ENCODE peak calls at places on chromosomes 12 and 14, in six cellular contexts. V is GM12878, G is HepG2, R is K562, Y is A549, Z is upper lobe of left lung. W is an unnamed sample.

GRCh38 chr14:96100171-96101064 is 61.3 kb downstream of the C14orf132 start:
- ATAC-seq in V (peak; percentile 73), G (peak; percentile 57), R (peak; percentile 93), Y (peak; percentile 17), Z (peak; percentile 55), W (peak; percentile 13)

GRCh38 chr14:89912667-89913211 is 41.8 kb downstream of the EFCAB11 start:
- ATAC-seq in V (no peak), G (no peak), R (no peak), Y (peak; percentile 91), Z (peak; percentile 94), W (peak; percentile 85)

GRCh38 chr12:132259872-132260695 is 69.3 kb downstream of the GALNT9 start:
- ATAC-seq in V (no peak), G (no peak), R (no peak), Y (no peak), Z (no peak), W (no peak)

GRCh38 chr12:113298861-113299545 is 35.9 kb downstream of the SLC8B1 start:
- ATAC-seq in V (no peak), G (peak; percentile 12), R (no peak), Y (no peak), Z (peak; percentile 11), W (peak; percentile 1)

GRCh38 chr12:38930994-38931393 is 25.6 kb upstream of the CPNE8 start:
- ATAC-seq in V (peak; percentile 72), G (peak; percentile 56), R (peak; percentile 43), Y (no peak), Z (no peak), W (no peak)

GRCh38 chr12:25269701-25270100 is 19.0 kb upstream of the KRAS start:
- ATAC-seq in V (peak; percentile 84), G (no peak), R (no peak), Y (no peak), Z (no peak), W (no peak)

GRCh38 chr14:19878029-19878642 is 3.2 kb downstream of the OR4K2 start:
- ATAC-seq in V (no peak), G (no peak), R (no peak), Y (no peak), Z (no peak), W (no peak)

GRCh38 chr12:101243616-101244015 is 33.6 kb upstream of the SLC5A8 start:
- ATAC-seq in V (no peak), G (no peak), R (no peak), Y (no peak), Z (no peak), W (no peak)

GRCh38 chr12:83018063-83018462 is 331.4 kb downstream of the TMTC2 start:
- ATAC-seq in V (no peak), G (no peak), R (no peak), Y (no peak), Z (no peak), W (no peak)

GRCh38 chr12:118377005-118377890 is 893 bp downstream of the SUDS3 start:
- ATAC-seq in V (no peak), G (no peak), R (no peak), Y (peak; percentile 8), Z (no peak), W (no peak)

GRCh38 chr12:62166525-62166924 is 93.7 kb upstream of the USP15 start:
- ATAC-seq in V (no peak), G (no peak), R (no peak), Y (no peak), Z (peak; percentile 66), W (peak; percentile 71)

GRCh38 chr12:130017571-130018449 is 114.0 kb upstream of the TMEM132D start:
- ATAC-seq in V (no peak), G (no peak), R (no peak), Y (no peak), Z (peak; percentile 54), W (no peak)

GRCh38 chr12:6753772-6754356 is 923 bp upstream of the MLF2 start:
- ATAC-seq in V (no peak), G (peak; percentile 5), R (no peak), Y (no peak), Z (no peak), W (no peak)

GRCh38 chr14:89586258-89587127 is 169.5 kb upstream of the FOXN3 start:
- ATAC-seq in V (no peak), G (no peak), R (no peak), Y (no peak), Z (peak; percentile 45), W (no peak)

GRCh38 chr12:120670667-120671066 is 16.3 kb upstream of the MLEC start:
- ATAC-seq in V (peak; percentile 15), G (no peak), R (no peak), Y (no peak), Z (no peak), W (no peak)

GRCh38 chr12:68792952-68793351 is 15.0 kb upstream of the MDM2 start:
- ATAC-seq in V (peak; percentile 100), G (peak; percentile 69), R (peak; percentile 99), Y (peak; percentile 93), Z (peak; percentile 69), W (no peak)

GRCh38 chr14:64806862-64807495 is 72.7 kb downstream of the SPTB start:
- ATAC-seq in V (no peak), G (no peak), R (no peak), Y (no peak), Z (no peak), W (no peak)

GRCh38 chr14:70651522-70651921 is 9.8 kb downstream of the TTC9 start:
- ATAC-seq in V (peak; percentile 6), G (no peak), R (no peak), Y (no peak), Z (no peak), W (no peak)

GRCh38 chr14:64704743-64705405 is 650 bp downstream of the PLEKHG3 start:
- ATAC-seq in V (no peak), G (peak; percentile 34), R (no peak), Y (peak; percentile 25), Z (peak; percentile 67), W (peak; percentile 23)

GRCh38 chr12:75489613-75490210 is 9.2 kb downstream of the GLIPR1 start:
- ATAC-seq in V (peak; percentile 76), G (no peak), R (no peak), Y (no peak), Z (no peak), W (no peak)

DNA sequence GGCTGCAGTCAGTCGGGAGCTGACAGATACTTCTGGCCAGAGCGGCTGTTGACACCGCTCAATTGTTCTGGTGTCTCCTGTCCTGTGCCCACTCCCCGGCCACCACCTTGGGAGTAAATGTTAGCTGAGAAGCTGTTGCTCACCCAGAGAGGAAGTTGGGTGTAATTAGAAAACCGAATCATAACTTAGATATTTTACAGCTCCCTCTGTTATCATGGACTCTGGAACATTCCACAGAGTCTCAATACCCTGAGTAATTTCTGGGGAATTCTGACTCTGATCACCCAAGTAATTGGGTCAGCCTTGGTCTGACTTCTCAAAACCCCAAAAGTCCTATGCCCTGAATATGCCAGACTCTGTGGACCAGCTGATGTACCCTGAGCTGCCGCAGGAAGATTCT is 58.2 kb upstream of the RFLNA start:
- ATAC-seq in V (no peak), G (no peak), R (no peak), Y (no peak), Z (no peak), W (no peak)
- TF ChIP-seq POLR2A in V (no peak), G (no peak), R (no peak), Y (no peak), Z (no peak), W (no peak)

DNA sequence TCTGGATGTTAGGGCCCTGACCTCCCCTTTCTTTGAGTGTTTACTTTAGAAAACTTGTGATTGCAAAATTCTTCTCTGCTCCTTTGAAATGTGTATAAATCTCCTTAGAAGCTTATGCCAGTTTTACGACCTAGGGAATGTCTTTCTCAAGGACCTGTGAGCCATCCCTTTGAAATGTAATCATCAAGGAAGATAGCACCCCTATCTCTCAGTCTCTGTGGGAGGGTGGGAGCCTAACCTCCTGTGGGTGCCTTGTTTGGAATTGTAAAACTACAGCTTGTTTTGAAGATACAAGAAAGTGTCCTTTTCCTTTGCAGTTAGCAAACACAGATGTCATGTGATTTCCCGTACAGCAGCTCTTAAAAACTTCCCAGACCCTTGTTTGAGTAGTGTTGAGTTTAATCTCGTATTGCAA is 3.3 kb downstream of the OR10AD1 start:
- ATAC-seq in V (no peak), G (no peak), R (no peak), Y (no peak), Z (no peak), W (no peak)
- H3K4me3 ChIP-seq in V (peak overlapping the region; percentile 86), G (no peak overlapping the region), R (peak overlapping the region; percentile 73), Y (no peak overlapping the region), Z (peak overlapping the region; percentile 75), W (no peak overlapping the region)

DNA sequence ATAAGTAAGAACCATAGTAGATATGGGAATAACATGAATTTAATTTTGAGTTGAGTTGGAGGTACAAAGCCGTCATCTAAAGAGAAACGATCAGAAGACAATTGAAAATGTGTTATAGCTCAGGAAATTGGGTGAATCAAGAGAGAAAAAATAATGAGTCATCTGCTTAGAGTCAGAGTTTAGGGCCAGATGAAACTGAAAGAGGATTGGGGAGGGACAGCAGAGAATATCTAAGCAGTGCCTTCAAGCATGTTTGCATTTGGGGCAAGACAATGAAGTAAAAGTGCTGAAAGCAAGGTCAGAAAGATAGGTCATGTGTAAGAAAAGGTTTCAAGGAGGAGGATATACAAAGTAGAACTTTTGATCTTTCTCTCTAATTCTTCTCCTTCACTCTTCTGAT is 49.4 kb downstream of the SLC15A5 start:
- ATAC-seq in V (peak; percentile 89), G (no peak), R (no peak), Y (no peak), Z (no peak), W (no peak)
- TF ChIP-seq EP300 in V (no peak), G (no peak), R (no peak), Y (no peak), Z (no peak), W (no peak)

GRCh38 chr14:104977008-104977680 is 1.0 kb downstream of the AHNAK2 start:
- ATAC-seq in V (no peak), G (peak; percentile 4), R (no peak), Y (no peak), Z (no peak), W (no peak)

GRCh38 chr14:104979758-104980591 is 1.8 kb upstream of the AHNAK2 start:
- ATAC-seq in V (no peak), G (peak; percentile 3), R (no peak), Y (peak; percentile 4), Z (no peak), W (peak; percentile 26)

GRCh38 chr14:104978774-104979691 is 859 bp upstream of the AHNAK2 start:
- ATAC-seq in V (no peak), G (peak; percentile 5), R (peak; percentile 8), Y (no peak), Z (no peak), W (no peak)

GRCh38 chr14:104976198-104977007 is 1.8 kb downstream of the AHNAK2 start:
- ATAC-seq in V (peak; percentile 95), G (peak; percentile 74), R (peak; percentile 87), Y (no peak), Z (peak; percentile 50), W (peak; percentile 23)

DNA sequence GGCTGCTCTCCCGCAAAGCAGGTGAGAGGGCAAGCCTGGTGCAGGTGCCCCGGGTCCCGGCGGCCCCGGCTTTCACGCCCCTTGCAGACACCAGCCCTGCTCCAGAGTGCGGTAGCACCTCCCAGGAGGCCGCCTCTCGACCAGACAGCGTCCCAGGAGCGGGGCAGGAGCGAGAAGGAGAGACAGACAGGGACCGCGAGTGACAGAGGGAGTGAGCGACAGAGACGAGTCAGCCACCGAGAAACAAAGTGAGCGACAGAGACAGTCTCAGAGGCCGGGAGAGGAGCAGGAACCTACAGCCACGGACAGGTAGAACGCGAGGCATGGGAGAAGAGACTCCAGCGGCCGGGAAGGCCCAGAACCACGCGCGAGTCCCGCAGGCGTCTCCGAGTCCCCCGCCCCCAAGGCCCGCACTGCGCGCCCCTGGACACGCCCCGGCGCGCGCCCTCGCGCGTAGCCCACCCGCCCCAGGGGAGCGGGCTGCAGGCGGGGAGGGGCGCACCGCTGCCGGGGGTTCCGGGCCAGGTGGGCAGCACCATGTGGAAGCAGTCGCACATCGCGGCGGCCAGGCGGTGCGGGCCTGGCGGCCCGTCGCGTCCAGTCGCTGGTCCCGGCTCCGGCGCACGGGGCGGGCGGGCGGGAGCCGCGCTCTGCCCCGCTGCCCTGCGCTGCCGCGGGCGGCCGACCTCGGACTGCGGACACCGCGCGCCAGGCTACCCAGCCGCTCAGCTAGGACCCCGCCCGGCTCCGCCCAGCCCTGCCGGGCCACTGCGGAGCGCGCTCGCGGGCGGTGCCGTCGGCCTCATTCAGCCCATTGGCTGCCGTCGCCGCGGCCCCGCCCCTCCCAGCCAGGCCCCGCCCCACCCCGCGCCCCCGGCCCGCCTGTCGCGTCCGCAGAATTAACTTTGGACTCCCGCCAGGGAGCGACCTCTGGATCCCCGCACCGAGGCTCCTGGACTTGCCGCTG is at the start of gene AHNAK2:
- ATAC-seq in V (peak; percentile 22), G (peak; percentile 74), R (peak; percentile 92), Y (peak; percentile 44), Z (peak; percentile 83), W (peak; percentile 78)
- TF ChIP-seq POLR2A in V (no peak), G (no peak), R (no peak), Y (peak; percentile 83), Z (no peak), W (peak; percentile 33)

W was measured in gastroesophageal sphincter.